ENCODE peak calls at places on chromosome 1, in seven cellular contexts. One of them, this sample, is unnamed.

GRCh38 chr1:93603106-93603505 is 78.5 kb downstream of the BCAR3 start:
- DNase-seq in H54: no peak
- DNase-seq in adrenal gland: no peak
- DNase-seq in breast epithelium: no peak
- DNase-seq in transverse colon: no peak
- DNase-seq in uterus: no peak
- DNase-seq in GM12892: no peak
- DNase-seq in this sample: no peak

GRCh38 chr1:169109561-169110134 is 3.2 kb downstream of the ATP1B1 start:
- DNase-seq in H54: peak; percentile 55
- DNase-seq in adrenal gland: peak; percentile 74
- DNase-seq in breast epithelium: peak; percentile 58
- DNase-seq in transverse colon: peak; percentile 84
- DNase-seq in uterus: peak; percentile 53
- DNase-seq in GM12892: no peak
- DNase-seq in this sample: peak; percentile 71

GRCh38 chr1:218369688-218370511 is 24.8 kb downstream of the TGFB2 start:
- DNase-seq in H54: no peak
- DNase-seq in adrenal gland: no peak
- DNase-seq in breast epithelium: no peak
- DNase-seq in transverse colon: no peak
- DNase-seq in uterus: no peak
- DNase-seq in GM12892: no peak
- DNase-seq in this sample: no peak

GRCh38 chr1:231122143-231122542 is 39.7 kb upstream of the TRIM67 start:
- DNase-seq in H54: no peak
- DNase-seq in adrenal gland: no peak
- DNase-seq in breast epithelium: no peak
- DNase-seq in transverse colon: no peak
- DNase-seq in uterus: no peak
- DNase-seq in GM12892: no peak
- DNase-seq in this sample: no peak

GRCh38 chr1:54107131-54107530 is 45.7 kb downstream of the CDCP2 start:
- DNase-seq in H54: no peak
- DNase-seq in adrenal gland: no peak
- DNase-seq in breast epithelium: no peak
- DNase-seq in transverse colon: no peak
- DNase-seq in uterus: no peak
- DNase-seq in GM12892: no peak
- DNase-seq in this sample: no peak

GRCh38 chr1:13935336-13935735 is 235.3 kb downstream of the PRDM2 start:
- DNase-seq in H54: no peak
- DNase-seq in adrenal gland: no peak
- DNase-seq in breast epithelium: no peak
- DNase-seq in transverse colon: no peak
- DNase-seq in uterus: no peak
- DNase-seq in GM12892: no peak
- DNase-seq in this sample: no peak

GRCh38 chr1:23029337-23029736 is 10.1 kb downstream of the KDM1A start:
- DNase-seq in H54: no peak
- DNase-seq in adrenal gland: no peak
- DNase-seq in breast epithelium: no peak
- DNase-seq in transverse colon: no peak
- DNase-seq in uterus: no peak
- DNase-seq in GM12892: no peak
- DNase-seq in this sample: no peak

GRCh38 chr1:103190746-103191145 is 82.4 kb upstream of the COL11A1 start:
- DNase-seq in H54: no peak
- DNase-seq in adrenal gland: no peak
- DNase-seq in breast epithelium: no peak
- DNase-seq in transverse colon: no peak
- DNase-seq in uterus: no peak
- DNase-seq in GM12892: no peak
- DNase-seq in this sample: no peak

GRCh38 chr1:110411173-110411572 is 3.7 kb upstream of the LAMTOR5 start:
- DNase-seq in H54: no peak
- DNase-seq in adrenal gland: no peak
- DNase-seq in breast epithelium: no peak
- DNase-seq in transverse colon: no peak
- DNase-seq in uterus: no peak
- DNase-seq in GM12892: no peak
- DNase-seq in this sample: no peak

GRCh38 chr1:110408488-110408887 is 994 bp upstream of the LAMTOR5 start:
- DNase-seq in H54: no peak
- DNase-seq in adrenal gland: no peak
- DNase-seq in breast epithelium: no peak
- DNase-seq in transverse colon: no peak
- DNase-seq in uterus: no peak
- DNase-seq in GM12892: no peak
- DNase-seq in this sample: no peak

GRCh38 chr1:110403805-110404204 is 3.7 kb downstream of the LAMTOR5 start:
- DNase-seq in H54: no peak
- DNase-seq in adrenal gland: no peak
- DNase-seq in breast epithelium: no peak
- DNase-seq in transverse colon: no peak
- DNase-seq in uterus: no peak
- DNase-seq in GM12892: no peak
- DNase-seq in this sample: no peak

GRCh38 chr1:110412576-110412975 is 5.1 kb upstream of the LAMTOR5 start:
- DNase-seq in H54: peak; percentile 62
- DNase-seq in adrenal gland: peak; percentile 82
- DNase-seq in breast epithelium: peak; percentile 54
- DNase-seq in transverse colon: peak; percentile 67
- DNase-seq in uterus: peak; percentile 32
- DNase-seq in GM12892: peak; percentile 38
- DNase-seq in this sample: peak; percentile 62

DNA sequence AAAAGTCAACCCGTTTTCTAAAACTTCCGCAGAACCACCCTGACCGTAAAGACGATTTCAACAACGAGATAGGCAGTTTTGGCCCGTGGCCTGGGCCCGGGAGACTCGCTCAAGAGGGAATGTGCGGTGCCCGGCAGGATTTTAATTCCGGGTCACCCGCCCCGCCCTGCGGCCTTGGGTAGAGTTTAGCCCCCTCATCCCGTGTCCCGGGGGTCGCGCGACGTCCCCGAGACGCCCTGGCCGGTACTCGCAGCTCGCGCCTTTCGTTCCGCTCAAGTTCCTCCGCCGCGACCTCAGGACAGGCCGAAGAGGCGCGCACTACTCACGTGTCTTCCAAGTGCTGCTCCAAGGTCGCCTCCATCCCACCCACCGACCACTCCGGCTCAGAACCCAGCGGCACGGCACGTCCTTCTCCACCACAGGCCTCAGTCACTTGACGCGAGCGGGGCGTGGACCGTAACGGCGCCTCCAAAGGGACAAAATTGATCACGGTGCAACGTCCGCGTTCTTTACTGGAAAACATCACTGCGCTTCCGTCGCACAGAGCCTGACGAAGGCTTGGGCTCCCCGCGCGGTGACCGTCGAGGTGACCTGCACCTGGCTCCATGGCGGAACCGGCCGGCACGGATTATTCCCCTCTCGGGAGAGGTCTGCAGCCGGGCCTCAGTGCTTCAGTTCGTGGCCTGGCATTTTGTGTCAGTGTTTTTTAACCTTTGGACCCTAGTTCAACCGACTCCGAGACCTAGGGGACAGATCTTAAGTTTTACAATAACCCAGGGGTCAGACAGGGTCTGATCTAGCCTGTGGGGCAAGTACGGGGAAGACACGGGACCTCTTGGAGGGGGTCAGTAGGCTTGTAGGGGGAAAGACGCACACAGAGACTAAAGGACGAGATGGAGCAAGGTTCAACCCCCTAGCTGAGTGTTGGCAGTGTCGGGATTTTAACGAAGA is at the start of gene LAMTOR5:
- DNase-seq in H54: peak; percentile 77
- DNase-seq in adrenal gland: peak; percentile 95
- DNase-seq in breast epithelium: peak; percentile 95
- DNase-seq in transverse colon: peak; percentile 95
- DNase-seq in uterus: peak; percentile 93
- DNase-seq in GM12892: peak; percentile 73
- DNase-seq in this sample: peak; percentile 95
- TF ChIP-seq POLR2A in H54: peak; percentile 89
- TF ChIP-seq POLR2A in adrenal gland: peak; percentile 82
- TF ChIP-seq POLR2A in breast epithelium: peak; percentile 86
- TF ChIP-seq POLR2A in transverse colon: peak; percentile 95
- TF ChIP-seq POLR2A in uterus: peak; percentile 60
- TF ChIP-seq POLR2A in GM12892: peak; percentile 89
- TF ChIP-seq POLR2A in this sample: peak; percentile 94

GRCh38 chr1:149936076-149936991 is at the start of gene MTMR11:
- DNase-seq in H54: peak; percentile 50
- DNase-seq in adrenal gland: no peak
- DNase-seq in breast epithelium: no peak
- DNase-seq in transverse colon: peak; percentile 63
- DNase-seq in uterus: peak; percentile 41
- DNase-seq in GM12892: no peak
- DNase-seq in this sample: no peak

GRCh38 chr1:149934326-149934725 is 2.4 kb downstream of the MTMR11 start:
- DNase-seq in H54: no peak
- DNase-seq in adrenal gland: no peak
- DNase-seq in breast epithelium: no peak
- DNase-seq in transverse colon: no peak
- DNase-seq in uterus: no peak
- DNase-seq in GM12892: no peak
- DNase-seq in this sample: no peak

GRCh38 chr1:149940427-149940826 is 3.7 kb upstream of the MTMR11 start:
- DNase-seq in H54: no peak
- DNase-seq in adrenal gland: no peak
- DNase-seq in breast epithelium: no peak
- DNase-seq in transverse colon: no peak
- DNase-seq in uterus: no peak
- DNase-seq in GM12892: no peak
- DNase-seq in this sample: no peak

GRCh38 chr1:149937779-149938178 is 1.1 kb upstream of the MTMR11 start:
- DNase-seq in H54: no peak
- DNase-seq in adrenal gland: no peak
- DNase-seq in breast epithelium: no peak
- DNase-seq in transverse colon: no peak
- DNase-seq in uterus: no peak
- DNase-seq in GM12892: no peak
- DNase-seq in this sample: no peak

DNA sequence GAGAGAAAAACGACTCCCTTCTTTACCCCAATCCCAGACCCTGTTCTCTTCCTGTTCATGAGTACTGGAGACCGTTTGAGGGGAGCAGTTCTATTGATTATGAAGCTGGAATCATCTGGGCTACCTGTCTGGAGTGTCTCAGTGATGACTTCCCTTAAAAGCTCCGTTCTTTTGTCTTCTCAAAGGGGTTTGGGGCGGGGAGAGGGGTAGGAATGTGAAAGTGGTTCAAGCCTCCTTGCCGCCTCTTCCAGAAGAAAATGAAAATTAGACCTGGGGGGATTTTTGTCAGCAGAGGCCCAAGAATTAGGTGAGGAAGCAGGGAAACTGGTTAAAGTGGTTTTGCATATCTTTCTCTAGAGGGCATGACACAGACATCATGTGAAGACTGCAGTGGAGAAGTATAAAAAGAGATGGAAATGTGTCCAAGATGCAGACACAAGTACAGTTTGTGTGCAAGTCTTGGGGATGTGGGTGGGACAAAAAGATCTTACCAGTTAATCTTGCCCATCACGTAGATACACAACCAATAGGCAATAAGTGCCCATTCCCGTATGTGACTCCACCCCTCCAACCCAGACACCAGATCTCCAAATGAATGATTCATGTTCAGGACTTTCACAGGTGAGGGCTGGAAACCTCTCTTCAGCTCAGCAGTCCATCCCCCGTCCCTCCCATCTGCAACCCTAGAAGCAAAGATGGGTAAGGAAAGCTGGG is 470 bp upstream of the MTMR11 start:
- DNase-seq in H54: peak; percentile 35
- DNase-seq in adrenal gland: no peak
- DNase-seq in breast epithelium: no peak
- DNase-seq in transverse colon: peak; percentile 72
- DNase-seq in uterus: no peak
- DNase-seq in GM12892: no peak
- DNase-seq in this sample: no peak
- TF ChIP-seq POLR2A in H54: no peak
- TF ChIP-seq POLR2A in adrenal gland: peak; percentile 70
- TF ChIP-seq POLR2A in breast epithelium: no peak
- TF ChIP-seq POLR2A in transverse colon: peak; percentile 87
- TF ChIP-seq POLR2A in uterus: no peak
- TF ChIP-seq POLR2A in GM12892: no peak
- TF ChIP-seq POLR2A in this sample: no peak

GRCh38 chr1:219928791-219929118 is 398 bp upstream of the SLC30A10 start:
- DNase-seq in H54: no peak
- DNase-seq in adrenal gland: no peak
- DNase-seq in breast epithelium: no peak
- DNase-seq in transverse colon: no peak
- DNase-seq in uterus: no peak
- DNase-seq in GM12892: no peak
- DNase-seq in this sample: no peak

GRCh38 chr1:219926363-219926998 is 1.9 kb downstream of the SLC30A10 start:
- DNase-seq in H54: no peak
- DNase-seq in adrenal gland: no peak
- DNase-seq in breast epithelium: no peak
- DNase-seq in transverse colon: no peak
- DNase-seq in uterus: no peak
- DNase-seq in GM12892: no peak
- DNase-seq in this sample: no peak

GRCh38 chr1:219927298-219927955 is 930 bp downstream of the SLC30A10 start:
- DNase-seq in H54: no peak
- DNase-seq in adrenal gland: no peak
- DNase-seq in breast epithelium: no peak
- DNase-seq in transverse colon: no peak
- DNase-seq in uterus: no peak
- DNase-seq in GM12892: peak; percentile 26
- DNase-seq in this sample: no peak

GRCh38 chr1:219931033-219931432 is 2.7 kb upstream of the SLC30A10 start:
- DNase-seq in H54: no peak
- DNase-seq in adrenal gland: no peak
- DNase-seq in breast epithelium: no peak
- DNase-seq in transverse colon: no peak
- DNase-seq in uterus: no peak
- DNase-seq in GM12892: no peak
- DNase-seq in this sample: no peak

DNA sequence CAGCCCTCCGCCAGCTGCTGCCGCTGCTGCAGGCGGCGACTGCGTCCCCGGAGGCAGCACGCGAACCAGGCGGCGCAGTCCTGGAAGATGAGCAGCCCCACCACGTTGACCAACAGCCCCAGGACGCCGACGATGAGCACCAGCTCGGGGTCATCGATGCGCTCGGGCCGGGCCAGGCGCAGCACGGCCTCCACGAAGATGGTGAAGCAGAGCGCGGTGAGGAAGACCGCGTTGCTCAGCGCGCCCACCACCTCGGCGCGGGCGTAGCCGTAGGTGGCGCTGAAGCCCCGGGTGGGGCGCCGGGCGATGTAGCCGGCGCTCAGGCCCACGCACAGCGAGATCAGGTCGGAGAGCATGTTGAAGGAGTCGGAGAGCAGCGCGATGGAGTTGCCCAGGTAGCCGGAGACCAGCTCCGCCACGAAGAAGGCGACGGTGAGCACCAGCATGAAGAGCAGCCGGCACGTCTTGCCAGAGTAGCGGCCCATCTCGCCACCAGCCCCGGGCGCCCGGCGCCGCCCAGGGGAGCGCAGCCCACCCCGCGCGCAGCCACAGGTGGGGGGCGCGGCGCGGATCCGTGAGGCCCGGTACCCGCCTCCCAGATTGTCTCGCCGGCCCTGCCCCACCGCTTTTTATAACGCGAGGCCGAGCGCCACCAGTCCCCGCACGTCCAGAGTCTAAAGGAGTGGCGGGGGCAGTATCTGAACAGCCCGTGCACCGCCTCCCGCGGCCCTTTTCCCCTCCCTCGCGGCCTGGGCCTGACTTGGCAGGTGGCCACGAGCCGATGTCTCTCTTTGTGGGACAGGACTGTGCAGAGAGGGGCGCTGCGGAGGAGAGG is at the start of gene SLC30A10:
- DNase-seq in H54: no peak
- DNase-seq in adrenal gland: peak; percentile 28
- DNase-seq in breast epithelium: no peak
- DNase-seq in transverse colon: peak; percentile 57
- DNase-seq in uterus: no peak
- DNase-seq in GM12892: peak; percentile 30
- DNase-seq in this sample: no peak
- TF ChIP-seq POLR2A in H54: no peak
- TF ChIP-seq POLR2A in adrenal gland: no peak
- TF ChIP-seq POLR2A in breast epithelium: no peak
- TF ChIP-seq POLR2A in transverse colon: peak; percentile 61
- TF ChIP-seq POLR2A in uterus: no peak
- TF ChIP-seq POLR2A in GM12892: no peak
- TF ChIP-seq POLR2A in this sample: no peak

GRCh38 chr1:52056110-52056936 is at the start of gene BTF3L4:
- DNase-seq in H54: peak; percentile 80
- DNase-seq in adrenal gland: peak; percentile 93
- DNase-seq in breast epithelium: peak; percentile 95
- DNase-seq in transverse colon: peak; percentile 97
- DNase-seq in uterus: peak; percentile 90
- DNase-seq in GM12892: peak; percentile 78
- DNase-seq in this sample: peak; percentile 96
- TF ChIP-seq POLR2A in H54: peak; percentile 38
- TF ChIP-seq POLR2A in adrenal gland: peak; percentile 93
- TF ChIP-seq POLR2A in breast epithelium: peak; percentile 81
- TF ChIP-seq POLR2A in transverse colon: peak; percentile 68
- TF ChIP-seq POLR2A in uterus: peak; percentile 48
- TF ChIP-seq POLR2A in GM12892: peak; percentile 67
- TF ChIP-seq POLR2A in this sample: peak; percentile 86